ENCODE peak calls at places on chromosomes 1 and 21, in ten cellular contexts. One of them, this sample, is unnamed.

GRCh38 chr1:185045793-185046441 is 559 bp downstream of the RNF2 start:
- DNase-seq in endodermal cell: peak
- DNase-seq in transverse colon: peak
- DNase-seq in heart right ventricle: no peak
- DNase-seq in AG04450: no peak
- DNase-seq in neural progenitor cell: peak
- DNase-seq in SK-N-SH: peak
- DNase-seq in tibial nerve: no peak
- DNase-seq in DND-41: peak
- DNase-seq in breast epithelium: no peak
- DNase-seq in this sample: peak

GRCh38 chr1:155463865-155464264 is 98.7 kb downstream of the ASH1L start:
- DNase-seq in AG04450: peak
- DNase-seq in heart right ventricle: no peak
- DNase-seq in breast epithelium: no peak
- DNase-seq in DND-41: no peak
- DNase-seq in SK-N-SH: no peak
- DNase-seq in transverse colon: no peak
- DNase-seq in endodermal cell: no peak
- DNase-seq in neural progenitor cell: no peak
- DNase-seq in tibial nerve: no peak
- DNase-seq in this sample: no peak

GRCh38 chr1:224333939-224334701 is 4.1 kb upstream of the NVL start:
- DNase-seq in AG04450: no peak
- DNase-seq in breast epithelium: no peak
- DNase-seq in endodermal cell: no peak
- DNase-seq in heart right ventricle: no peak
- DNase-seq in tibial nerve: no peak
- DNase-seq in neural progenitor cell: no peak
- DNase-seq in DND-41: no peak
- DNase-seq in SK-N-SH: no peak
- DNase-seq in transverse colon: no peak
- DNase-seq in this sample: no peak

GRCh38 chr1:203057831-203058673 is 27.8 kb downstream of the MYOG start:
- DNase-seq in DND-41: no peak
- DNase-seq in endodermal cell: no peak
- DNase-seq in tibial nerve: no peak
- DNase-seq in neural progenitor cell: no peak
- DNase-seq in AG04450: no peak
- DNase-seq in breast epithelium: no peak
- DNase-seq in transverse colon: no peak
- DNase-seq in heart right ventricle: no peak
- DNase-seq in SK-N-SH: peak
- DNase-seq in this sample: no peak

GRCh38 chr1:59422921-59423575 is 126.2 kb downstream of the FGGY start:
- DNase-seq in tibial nerve: peak
- DNase-seq in endodermal cell: no peak
- DNase-seq in DND-41: no peak
- DNase-seq in heart right ventricle: peak
- DNase-seq in breast epithelium: peak
- DNase-seq in SK-N-SH: peak
- DNase-seq in AG04450: no peak
- DNase-seq in neural progenitor cell: no peak
- DNase-seq in transverse colon: peak
- DNase-seq in this sample: no peak

GRCh38 chr1:192907545-192908243 is 98.9 kb downstream of the RGS2 start:
- DNase-seq in endodermal cell: no peak
- DNase-seq in heart right ventricle: no peak
- DNase-seq in AG04450: no peak
- DNase-seq in SK-N-SH: no peak
- DNase-seq in DND-41: no peak
- DNase-seq in tibial nerve: peak
- DNase-seq in transverse colon: no peak
- DNase-seq in neural progenitor cell: no peak
- DNase-seq in breast epithelium: no peak
- DNase-seq in this sample: no peak

GRCh38 chr21:45358711-45359310 is 46.2 kb upstream of the COL18A1 start:
- DNase-seq in breast epithelium: no peak
- DNase-seq in SK-N-SH: no peak
- DNase-seq in tibial nerve: no peak
- DNase-seq in DND-41: no peak
- DNase-seq in endodermal cell: no peak
- DNase-seq in transverse colon: no peak
- DNase-seq in neural progenitor cell: peak
- DNase-seq in AG04450: no peak
- DNase-seq in heart right ventricle: peak
- DNase-seq in this sample: no peak

GRCh38 chr1:67586596-67586995 is 98.4 kb upstream of the GADD45A start:
- DNase-seq in neural progenitor cell: no peak
- DNase-seq in endodermal cell: no peak
- DNase-seq in SK-N-SH: no peak
- DNase-seq in breast epithelium: no peak
- DNase-seq in DND-41: no peak
- DNase-seq in heart right ventricle: no peak
- DNase-seq in AG04450: no peak
- DNase-seq in transverse colon: no peak
- DNase-seq in tibial nerve: no peak
- DNase-seq in this sample: no peak

GRCh38 chr21:35743571-35743970 is 316.8 kb downstream of the SETD4 start:
- DNase-seq in SK-N-SH: no peak
- DNase-seq in endodermal cell: no peak
- DNase-seq in transverse colon: no peak
- DNase-seq in tibial nerve: no peak
- DNase-seq in AG04450: peak
- DNase-seq in neural progenitor cell: no peak
- DNase-seq in heart right ventricle: no peak
- DNase-seq in breast epithelium: no peak
- DNase-seq in DND-41: no peak
- DNase-seq in this sample: no peak

GRCh38 chr1:59105548-59106507 is 191.1 kb upstream of the FGGY start:
- DNase-seq in heart right ventricle: peak
- DNase-seq in tibial nerve: no peak
- DNase-seq in SK-N-SH: no peak
- DNase-seq in transverse colon: no peak
- DNase-seq in breast epithelium: no peak
- DNase-seq in DND-41: no peak
- DNase-seq in AG04450: no peak
- DNase-seq in neural progenitor cell: no peak
- DNase-seq in endodermal cell: no peak
- DNase-seq in this sample: no peak

GRCh38 chr1:12244078-12244477 is 14.2 kb downstream of the VPS13D start:
- DNase-seq in SK-N-SH: peak
- DNase-seq in tibial nerve: no peak
- DNase-seq in endodermal cell: peak
- DNase-seq in heart right ventricle: no peak
- DNase-seq in neural progenitor cell: peak
- DNase-seq in DND-41: no peak
- DNase-seq in breast epithelium: no peak
- DNase-seq in transverse colon: no peak
- DNase-seq in AG04450: no peak
- DNase-seq in this sample: no peak

DNA sequence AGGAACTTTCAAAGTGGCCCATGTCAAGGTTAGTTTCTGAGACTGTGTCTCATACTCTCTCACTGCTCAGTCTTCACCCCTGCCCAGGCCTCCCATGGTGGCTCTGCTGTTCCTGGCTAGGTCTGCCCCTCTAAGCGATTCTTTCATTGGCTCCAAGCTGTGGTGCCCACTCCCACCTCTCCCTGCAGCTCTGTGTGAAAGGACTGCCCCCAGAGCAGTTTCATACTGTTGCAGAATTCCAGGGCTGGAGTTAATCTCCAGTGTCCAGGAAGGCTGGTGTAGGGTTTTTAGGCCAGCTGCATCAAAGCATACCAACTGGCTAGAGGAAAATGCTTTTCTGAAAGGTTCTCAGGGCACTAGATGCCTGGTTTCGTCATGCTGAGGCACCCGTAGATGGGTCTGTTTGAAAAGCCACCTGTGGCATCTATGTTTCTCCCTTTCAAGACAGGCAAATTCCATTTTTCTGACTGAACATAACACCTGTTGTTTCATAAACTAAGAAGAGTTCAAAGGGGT is 153.3 kb downstream of the PLXNA2 start:
- DNase-seq in tibial nerve: no peak
- DNase-seq in endodermal cell: no peak
- DNase-seq in SK-N-SH: no peak
- DNase-seq in neural progenitor cell: no peak
- DNase-seq in breast epithelium: no peak
- DNase-seq in transverse colon: no peak
- DNase-seq in heart right ventricle: no peak
- DNase-seq in DND-41: no peak
- DNase-seq in AG04450: no peak
- DNase-seq in this sample: no peak
- H3K27ac ChIP-seq in tibial nerve: no peak
- H3K27ac ChIP-seq in endodermal cell: peak
- H3K27ac ChIP-seq in SK-N-SH: no peak
- H3K27ac ChIP-seq in neural progenitor cell: no peak
- H3K27ac ChIP-seq in breast epithelium: no peak
- H3K27ac ChIP-seq in transverse colon: no peak
- H3K27ac ChIP-seq in heart right ventricle: peak
- H3K27ac ChIP-seq in DND-41: no peak
- H3K27ac ChIP-seq in AG04450: no peak
- H3K27ac ChIP-seq in this sample: no peak

DNA sequence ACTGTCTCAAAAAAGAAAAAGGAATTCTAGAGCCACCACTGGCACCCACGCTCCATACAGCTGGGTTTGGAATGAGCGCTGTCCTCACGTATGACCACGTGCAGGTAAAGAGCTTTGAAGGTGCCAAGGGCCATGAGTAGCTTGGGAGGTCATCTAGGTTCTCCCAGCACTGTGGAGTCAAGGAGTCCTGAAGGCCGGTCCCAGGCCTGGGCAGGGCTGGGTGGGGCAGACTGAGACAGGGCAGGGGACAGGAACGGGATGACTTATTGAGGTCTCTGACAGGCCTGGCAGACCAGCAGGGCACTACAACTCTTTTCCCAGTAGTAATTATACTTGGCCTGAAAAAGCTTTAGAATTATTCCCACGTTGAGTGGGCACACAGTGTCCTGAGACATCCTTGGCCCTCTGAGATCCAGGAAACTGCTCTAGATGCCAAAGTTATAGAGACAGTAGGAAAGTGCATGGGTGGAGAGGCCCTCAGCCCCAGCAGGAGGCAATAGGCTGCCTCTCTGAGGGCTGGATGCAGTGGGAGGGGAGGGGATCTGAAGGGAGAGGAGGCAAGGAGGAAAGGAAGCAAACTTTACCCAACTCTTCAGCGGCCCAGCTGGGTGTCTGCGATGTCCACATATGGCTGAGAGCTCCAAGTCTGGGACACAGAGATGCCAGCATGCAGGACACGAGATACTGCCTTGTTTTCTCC is 1.8 kb upstream of the CDA start:
- DNase-seq in SK-N-SH: no peak
- DNase-seq in endodermal cell: peak
- DNase-seq in DND-41: no peak
- DNase-seq in tibial nerve: no peak
- DNase-seq in AG04450: no peak
- DNase-seq in transverse colon: peak
- DNase-seq in breast epithelium: no peak
- DNase-seq in heart right ventricle: no peak
- DNase-seq in neural progenitor cell: no peak
- DNase-seq in this sample: no peak
- TF ChIP-seq CTCF in SK-N-SH: no peak
- TF ChIP-seq CTCF in endodermal cell: no peak
- TF ChIP-seq CTCF in DND-41: no peak
- TF ChIP-seq CTCF in tibial nerve: no peak
- TF ChIP-seq CTCF in AG04450: peak
- TF ChIP-seq CTCF in transverse colon: no peak
- TF ChIP-seq CTCF in breast epithelium: no peak
- TF ChIP-seq CTCF in heart right ventricle: peak
- TF ChIP-seq CTCF in neural progenitor cell: no peak
- TF ChIP-seq CTCF in this sample: no peak

GRCh38 chr1:147110872-147111271 is 61.4 kb downstream of the PRKAB2 start:
- DNase-seq in heart right ventricle: no peak
- DNase-seq in DND-41: no peak
- DNase-seq in transverse colon: no peak
- DNase-seq in neural progenitor cell: no peak
- DNase-seq in SK-N-SH: no peak
- DNase-seq in tibial nerve: no peak
- DNase-seq in AG04450: no peak
- DNase-seq in endodermal cell: no peak
- DNase-seq in breast epithelium: no peak
- DNase-seq in this sample: no peak

GRCh38 chr1:147109041-147109440 is 63.2 kb downstream of the PRKAB2 start:
- DNase-seq in endodermal cell: no peak
- DNase-seq in neural progenitor cell: no peak
- DNase-seq in heart right ventricle: no peak
- DNase-seq in tibial nerve: no peak
- DNase-seq in breast epithelium: no peak
- DNase-seq in DND-41: no peak
- DNase-seq in transverse colon: no peak
- DNase-seq in SK-N-SH: no peak
- DNase-seq in AG04450: no peak
- DNase-seq in this sample: no peak

GRCh38 chr1:147109762-147110161 is 62.5 kb downstream of the PRKAB2 start:
- DNase-seq in SK-N-SH: no peak
- DNase-seq in neural progenitor cell: no peak
- DNase-seq in transverse colon: no peak
- DNase-seq in tibial nerve: no peak
- DNase-seq in breast epithelium: peak
- DNase-seq in AG04450: no peak
- DNase-seq in endodermal cell: no peak
- DNase-seq in heart right ventricle: no peak
- DNase-seq in DND-41: no peak
- DNase-seq in this sample: no peak

GRCh38 chr1:147110434-147110833 is 61.8 kb downstream of the PRKAB2 start:
- DNase-seq in DND-41: no peak
- DNase-seq in neural progenitor cell: no peak
- DNase-seq in heart right ventricle: no peak
- DNase-seq in endodermal cell: no peak
- DNase-seq in tibial nerve: no peak
- DNase-seq in transverse colon: no peak
- DNase-seq in SK-N-SH: no peak
- DNase-seq in AG04450: no peak
- DNase-seq in breast epithelium: no peak
- DNase-seq in this sample: no peak

GRCh38 chr1:147105909-147106308 is 66.4 kb downstream of the PRKAB2 start:
- DNase-seq in tibial nerve: no peak
- DNase-seq in breast epithelium: no peak
- DNase-seq in AG04450: no peak
- DNase-seq in DND-41: no peak
- DNase-seq in transverse colon: no peak
- DNase-seq in endodermal cell: peak
- DNase-seq in SK-N-SH: no peak
- DNase-seq in heart right ventricle: no peak
- DNase-seq in neural progenitor cell: no peak
- DNase-seq in this sample: no peak
- H3K27ac ChIP-seq in tibial nerve: no peak
- H3K27ac ChIP-seq in breast epithelium: no peak
- H3K27ac ChIP-seq in AG04450: no peak
- H3K27ac ChIP-seq in DND-41: no peak
- H3K27ac ChIP-seq in transverse colon: no peak
- H3K27ac ChIP-seq in endodermal cell: no peak
- H3K27ac ChIP-seq in SK-N-SH: no peak
- H3K27ac ChIP-seq in heart right ventricle: no peak
- H3K27ac ChIP-seq in neural progenitor cell: no peak
- H3K27ac ChIP-seq in this sample: no peak

DNA sequence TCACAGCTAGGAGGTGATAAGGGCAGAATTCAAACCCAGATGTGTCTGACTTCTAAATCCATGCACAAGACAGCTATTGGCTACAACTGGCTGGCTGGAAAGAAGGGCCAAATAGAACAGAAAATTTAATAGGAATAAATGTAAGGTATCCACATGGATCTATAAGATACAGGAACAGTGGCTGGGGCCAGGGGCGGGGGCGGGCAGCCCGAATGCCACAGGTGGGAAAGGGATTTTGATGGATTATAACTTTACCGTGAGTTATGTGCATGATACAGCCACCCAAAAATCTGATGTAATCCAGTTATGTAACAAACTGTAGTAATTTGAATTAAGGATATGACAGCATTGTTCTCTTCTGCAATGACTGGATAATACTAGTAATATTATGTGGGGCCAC is 87.0 kb upstream of the COA6 start:
- DNase-seq in heart right ventricle: no peak
- DNase-seq in transverse colon: no peak
- DNase-seq in AG04450: no peak
- DNase-seq in SK-N-SH: no peak
- DNase-seq in neural progenitor cell: no peak
- DNase-seq in tibial nerve: no peak
- DNase-seq in DND-41: no peak
- DNase-seq in endodermal cell: no peak
- DNase-seq in breast epithelium: no peak
- DNase-seq in this sample: no peak
- TF ChIP-seq CTCF in heart right ventricle: no peak
- TF ChIP-seq CTCF in transverse colon: no peak
- TF ChIP-seq CTCF in AG04450: no peak
- TF ChIP-seq CTCF in SK-N-SH: no peak
- TF ChIP-seq CTCF in neural progenitor cell: no peak
- TF ChIP-seq CTCF in tibial nerve: no peak
- TF ChIP-seq CTCF in DND-41: no peak
- TF ChIP-seq CTCF in endodermal cell: no peak
- TF ChIP-seq CTCF in breast epithelium: no peak
- TF ChIP-seq CTCF in this sample: no peak